ENCODE peak calls at places on chromosome 4, in eight cellular contexts. N, D, M, A, I, Y, C and U are unnamed samples.

GRCh38 chr4:183098080-183098722 is 856 bp upstream of the WWC2 start:
- DNase-seq in N (peak; percentile 70), D (peak; percentile 50), M (peak; percentile 57), A (peak; percentile 70), I (peak; percentile 8), Y (peak; percentile 40), C (peak; percentile 79), U (no peak)

GRCh38 chr4:99947190-99947578 is 766 bp upstream of the DNAJB14 start:
- DNase-seq in N (no peak), D (no peak), M (peak; percentile 12), A (no peak), I (no peak), Y (peak; percentile 28), C (no peak), U (no peak)

GRCh38 chr4:144894525-144894924 is 203.5 kb downstream of the ANAPC10 start:
- DNase-seq in N (no peak), D (no peak), M (no peak), A (peak; percentile 90), I (no peak), Y (peak; percentile 79), C (no peak), U (peak; percentile 2)

GRCh38 chr4:171719691-171720090 is 93.5 kb upstream of the GALNTL6 start:
- DNase-seq in N (no peak), D (no peak), M (no peak), A (no peak), I (no peak), Y (no peak), C (no peak), U (no peak)

GRCh38 chr4:74073358-74073757 is 25.6 kb downstream of the CXCL2 start:
- DNase-seq in N (no peak), D (no peak), M (no peak), A (no peak), I (no peak), Y (no peak), C (no peak), U (no peak)

GRCh38 chr4:121653214-121653613 is 43.6 kb downstream of the ANXA5 start:
- DNase-seq in N (no peak), D (no peak), M (no peak), A (no peak), I (no peak), Y (no peak), C (no peak), U (no peak)

GRCh38 chr4:182325848-182326255 is 82.7 kb downstream of the TENM3 start:
- DNase-seq in N (peak; percentile 56), D (no peak), M (no peak), A (no peak), I (no peak), Y (no peak), C (peak; percentile 82), U (no peak)

GRCh38 chr4:145716200-145716599 is 36.3 kb downstream of the C4orf51 start:
- DNase-seq in N (no peak), D (no peak), M (no peak), A (peak; percentile 57), I (no peak), Y (peak; percentile 48), C (no peak), U (no peak)

GRCh38 chr4:46392421-46392820 is 2.5 kb upstream of the GABRA2 start:
- DNase-seq in N (no peak), D (no peak), M (no peak), A (no peak), I (no peak), Y (no peak), C (no peak), U (no peak)

GRCh38 chr4:168183717-168184571 is 91.6 kb downstream of the ANXA10 start:
- DNase-seq in N (no peak), D (no peak), M (peak; percentile 43), A (peak; percentile 66), I (peak; percentile 47), Y (peak; percentile 68), C (no peak), U (no peak)

GRCh38 chr4:8189551-8190466 is 9.3 kb upstream of the SH3TC1 start:
- DNase-seq in N (no peak), D (no peak), M (no peak), A (no peak), I (no peak), Y (no peak), C (no peak), U (no peak)

GRCh38 chr4:87555751-87556619 is 26.8 kb upstream of the SPARCL1 start:
- DNase-seq in N (no peak), D (no peak), M (no peak), A (peak; percentile 88), I (no peak), Y (peak; percentile 85), C (no peak), U (peak; percentile 57)

GRCh38 chr4:38384962-38385285 is 279.1 kb upstream of the KLF3 start:
- DNase-seq in N (no peak), D (no peak), M (no peak), A (no peak), I (no peak), Y (peak; percentile 50), C (no peak), U (no peak)

GRCh38 chr4:181952478-181952877 is 290.7 kb upstream of the TENM3 start:
- DNase-seq in N (peak; percentile 23), D (peak; percentile 68), M (no peak), A (peak; percentile 94), I (peak; percentile 86), Y (peak; percentile 83), C (no peak), U (no peak)

GRCh38 chr4:108224628-108225053 is 55.9 kb upstream of the LEF1 start:
- DNase-seq in N (no peak), D (no peak), M (no peak), A (peak; percentile 7), I (no peak), Y (peak; percentile 22), C (no peak), U (no peak)

GRCh38 chr4:108527729-108528128 is 92.6 kb upstream of the RPL34 start:
- DNase-seq in N (no peak), D (peak; percentile 47), M (peak; percentile 40), A (no peak), I (peak; percentile 31), Y (no peak), C (no peak), U (no peak)

GRCh38 chr4:100462206-100462605 is 55.6 kb downstream of the EMCN start:
- DNase-seq in N (no peak), D (no peak), M (no peak), A (peak; percentile 7), I (no peak), Y (peak; percentile 28), C (no peak), U (no peak)

GRCh38 chr4:6472008-6472386 is 417 bp downstream of the PPP2R2C start:
- DNase-seq in N (no peak), D (peak; percentile 19), M (no peak), A (no peak), I (no peak), Y (no peak), C (peak; percentile 28), U (no peak)
- H3K4me3 ChIP-seq in N (peak overlapping the region; percentile 51), D (no peak overlapping the region), M (no peak overlapping the region), A (no peak overlapping the region), I (peak overlapping the region; percentile 8), Y (no peak overlapping the region), C (no peak overlapping the region), U (peak overlapping the region; percentile 49)

DNA sequence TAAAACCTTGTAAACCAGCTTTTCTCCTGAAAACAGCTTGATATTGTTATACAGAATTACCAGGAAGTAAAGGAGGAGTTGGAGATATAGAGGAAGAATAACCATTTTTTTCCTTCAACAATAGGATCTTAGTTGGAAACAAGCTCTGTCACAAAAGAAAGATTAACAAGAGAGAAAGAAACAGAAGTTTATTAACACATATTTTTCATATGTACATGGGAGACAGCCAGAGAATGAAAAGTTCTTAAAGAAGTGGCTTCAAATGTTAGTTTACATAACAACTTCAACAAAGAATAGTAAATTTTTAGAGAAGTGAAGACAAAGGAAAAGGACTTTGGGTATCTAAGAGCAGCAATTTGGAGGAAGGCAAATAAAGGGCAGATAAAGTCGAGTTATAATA is 94.9 kb upstream of the ANKRD50 start:
- DNase-seq in N (no peak), D (no peak), M (no peak), A (no peak), I (no peak), Y (no peak), C (no peak), U (no peak)
- H3K4me3 ChIP-seq in N (no peak overlapping the region), D (no peak overlapping the region), M (no peak overlapping the region), A (no peak overlapping the region), I (no peak overlapping the region), Y (no peak overlapping the region), C (no peak overlapping the region), U (no peak overlapping the region)

DNA sequence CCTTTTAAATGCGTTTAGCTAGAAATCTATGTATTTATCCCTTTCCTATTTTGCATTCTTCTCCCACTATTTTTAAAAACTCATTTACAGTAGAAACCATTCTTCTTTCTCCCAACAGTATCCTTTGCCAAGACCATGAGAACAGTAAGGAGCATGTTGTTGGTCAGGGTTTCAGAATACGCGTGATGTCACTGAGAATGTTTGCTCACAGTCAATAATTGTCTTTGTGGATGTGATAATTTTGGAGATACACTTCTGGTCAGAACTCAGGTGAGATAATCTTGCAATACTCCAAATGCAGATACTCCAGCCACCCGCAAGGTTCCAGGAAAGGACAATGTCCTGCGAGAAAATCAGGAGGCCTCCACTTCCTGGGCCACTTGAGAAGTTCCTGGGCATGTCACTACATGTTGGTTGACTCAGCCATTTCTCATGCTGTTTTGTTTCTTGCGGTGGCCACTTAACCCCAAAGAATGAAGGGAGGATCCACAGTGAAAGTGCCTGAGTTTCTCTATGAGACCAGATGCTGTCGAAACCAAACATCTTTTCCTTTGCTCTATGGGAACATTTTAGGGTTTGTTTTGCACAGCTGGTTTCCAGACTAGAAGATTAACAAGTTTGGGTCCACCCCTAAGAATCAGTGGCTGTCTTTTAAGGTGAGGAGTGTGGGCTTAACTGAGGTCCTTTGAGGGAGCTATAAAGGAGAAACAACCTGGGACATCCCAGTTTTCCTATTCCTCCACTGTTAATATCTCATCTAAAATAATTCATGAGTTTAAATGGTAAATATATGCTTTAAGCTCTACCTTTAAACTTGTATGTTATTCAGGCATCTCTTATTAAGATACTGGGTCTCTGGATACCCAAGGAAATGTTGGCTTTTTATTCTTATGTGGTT is 116.0 kb downstream of the SOWAHB start:
- DNase-seq in N (no peak), D (no peak), M (peak; percentile 82), A (peak; percentile 99), I (no peak), Y (peak; percentile 89), C (no peak), U (no peak)
- H3K4me3 ChIP-seq in N (no peak overlapping the region), D (no peak overlapping the region), M (no peak overlapping the region), A (no peak overlapping the region), I (no peak overlapping the region), Y (peak overlapping the region; percentile 48), C (no peak overlapping the region), U (no peak overlapping the region)

GRCh38 chr4:26275261-26275660 is 45.6 kb upstream of the RBPJ start:
- DNase-seq in N (no peak), D (no peak), M (no peak), A (peak; percentile 16), I (no peak), Y (no peak), C (no peak), U (no peak)

GRCh38 chr4:26271703-26272102 is 49.1 kb upstream of the RBPJ start:
- DNase-seq in N (no peak), D (no peak), M (no peak), A (no peak), I (no peak), Y (no peak), C (no peak), U (no peak)

GRCh38 chr4:26269038-26269437 is 51.8 kb upstream of the RBPJ start:
- DNase-seq in N (no peak), D (no peak), M (no peak), A (no peak), I (no peak), Y (no peak), C (no peak), U (no peak)

GRCh38 chr4:26272654-26273307 is 48.0 kb upstream of the RBPJ start:
- DNase-seq in N (no peak), D (no peak), M (no peak), A (no peak), I (no peak), Y (no peak), C (no peak), U (no peak)

GRCh38 chr4:26273308-26273980 is 47.4 kb upstream of the RBPJ start:
- DNase-seq in N (peak; percentile 43), D (no peak), M (no peak), A (no peak), I (no peak), Y (no peak), C (peak; percentile 71), U (no peak)
- H3K4me3 ChIP-seq in N (no peak overlapping the region), D (no peak overlapping the region), M (no peak overlapping the region), A (no peak overlapping the region), I (no peak overlapping the region), Y (no peak overlapping the region), C (no peak overlapping the region), U (no peak overlapping the region)